ENCODE peak calls at places on chromosomes 4 and X, in nine cellular contexts. C is NCI-H1694 treated with DMSO at 0.1 percent for 48 hours; U is stimulated activated CD8-positive, alpha-beta memory T cell treated with anti-CD3 and anti-CD28 coated beads, Interleukin-15, amount 100 ng/mL, for 48 hours; X is CD4-positive, alpha-beta memory T cell; I is EL; F is GM19239; S is GM12892; M is left ventricle myocardium superior; J is stomach. D is an unnamed sample.

GRCh38 chrX:105703876-105704275 is 118.5 kb upstream of the NRK start:
- DNase-seq in U (no peak), C (no peak), M (no peak), F (no peak), I (no peak), X (no peak), S (no peak), J (no peak), D (no peak)

GRCh38 chrX:114970806-114971205 is 46.6 kb downstream of the IL13RA2 start:
- DNase-seq in U (no peak), I (no peak), J (no peak), C (no peak), S (no peak), F (no peak), X (no peak), M (no peak), D (no peak)

GRCh38 chr4:41394362-41394960 is 137.7 kb downstream of the UCHL1 start:
- DNase-seq in J (no peak), M (no peak), S (no peak), C (no peak), I (peak; percentile 55), F (no peak), X (no peak), U (no peak), D (no peak)

GRCh38 chrX:46628406-46629371 is 55.1 kb downstream of the CHST7 start:
- DNase-seq in J (no peak), X (no peak), S (peak; percentile 23), M (peak; percentile 81), C (no peak), I (peak; percentile 39), F (peak; percentile 6), U (no peak), D (peak; percentile 60)

GRCh38 chr4:2742823-2743517 is 13.2 kb downstream of the TNIP2 start:
- DNase-seq in C (no peak), U (no peak), F (no peak), X (no peak), J (no peak), I (no peak), M (no peak), S (no peak), D (no peak)

GRCh38 chr4:123699823-123700822 is 303.5 kb downstream of the SPRY1 start:
- DNase-seq in M (no peak), J (no peak), S (no peak), F (no peak), X (no peak), I (peak; percentile 89), U (no peak), C (no peak), D (peak; percentile 66)

GRCh38 chr4:155025762-155026457 is 182.5 kb upstream of the NPY2R start:
- DNase-seq in I (peak; percentile 8), U (peak; percentile 2), F (no peak), M (peak; percentile 44), X (no peak), C (no peak), J (peak; percentile 63), S (no peak), D (peak; percentile 78)

GRCh38 chr4:179695175-179695574 is 2252.9 kb upstream of the AGA start:
- DNase-seq in U (no peak), C (no peak), M (no peak), J (no peak), X (no peak), S (no peak), F (no peak), I (peak; percentile 37), D (no peak)

GRCh38 chr4:57993934-57994333 is 883.7 kb upstream of the IGFBP7 start:
- DNase-seq in I (no peak), F (no peak), X (no peak), J (no peak), S (no peak), U (no peak), M (no peak), C (no peak), D (no peak)

GRCh38 chrX:45264865-45265264 is 64.2 kb upstream of the DIPK2B start:
- DNase-seq in I (no peak), S (no peak), J (no peak), F (no peak), C (no peak), X (no peak), M (no peak), U (no peak), D (no peak)

GRCh38 chrX:115226929-115227328 is 7.0 kb downstream of the LRCH2 start:
- DNase-seq in X (no peak), M (no peak), F (no peak), I (peak; percentile 13), S (no peak), J (no peak), C (no peak), U (no peak), D (peak; percentile 40)

GRCh38 chrX:68822641-68823410 is 6.0 kb upstream of the EFNB1 start:
- DNase-seq in J (no peak), I (peak; percentile 60), S (no peak), C (peak; percentile 31), F (no peak), U (no peak), X (no peak), M (peak; percentile 65), D (peak; percentile 30)

D was measured in dermis microvascular lymphatic vessel endothelial cell.